ENCODE peak calls at places on chromosomes 3 and 15, in ten cellular contexts. One of them, this sample, is unnamed.

GRCh38 chr3:23576379-23576959 is 229.3 kb upstream of the UBE2E1 start:
- DNase-seq in Peyer's patch: no peak
- DNase-seq in lower leg skin: no peak
- DNase-seq in stomach: no peak
- DNase-seq in IMR-90: no peak
- DNase-seq in heart left ventricle: no peak
- DNase-seq in H1: no peak
- DNase-seq in body of pancreas: no peak
- DNase-seq in gastrocnemius medialis: no peak
- DNase-seq in A549: no peak
- DNase-seq in this sample: no peak

GRCh38 chr3:128483657-128484403 is 9.2 kb downstream of the GATA2 start:
- DNase-seq in Peyer's patch: no peak
- DNase-seq in lower leg skin: no peak
- DNase-seq in stomach: no peak
- DNase-seq in IMR-90: no peak
- DNase-seq in heart left ventricle: peak; percentile 16
- DNase-seq in H1: no peak
- DNase-seq in body of pancreas: no peak
- DNase-seq in gastrocnemius medialis: no peak
- DNase-seq in A549: no peak
- DNase-seq in this sample: no peak

GRCh38 chr15:85750319-85750806 is 44.4 kb downstream of the KLHL25 start:
- DNase-seq in Peyer's patch: peak; percentile 52
- DNase-seq in lower leg skin: peak; percentile 92
- DNase-seq in stomach: peak; percentile 27
- DNase-seq in IMR-90: peak; percentile 8
- DNase-seq in heart left ventricle: peak; percentile 85
- DNase-seq in H1: no peak
- DNase-seq in body of pancreas: peak; percentile 38
- DNase-seq in gastrocnemius medialis: peak; percentile 72
- DNase-seq in A549: no peak
- DNase-seq in this sample: peak; percentile 81

GRCh38 chr3:127462111-127462655 is 128.3 kb downstream of the TPRA1 start:
- DNase-seq in Peyer's patch: no peak
- DNase-seq in lower leg skin: no peak
- DNase-seq in stomach: no peak
- DNase-seq in IMR-90: no peak
- DNase-seq in heart left ventricle: no peak
- DNase-seq in H1: no peak
- DNase-seq in body of pancreas: no peak
- DNase-seq in gastrocnemius medialis: no peak
- DNase-seq in A549: no peak
- DNase-seq in this sample: no peak

GRCh38 chr15:73983211-73983727 is 8.8 kb downstream of the STOML1 start:
- DNase-seq in Peyer's patch: peak; percentile 51
- DNase-seq in lower leg skin: peak; percentile 91
- DNase-seq in stomach: no peak
- DNase-seq in IMR-90: peak; percentile 77
- DNase-seq in heart left ventricle: peak; percentile 76
- DNase-seq in H1: no peak
- DNase-seq in body of pancreas: no peak
- DNase-seq in gastrocnemius medialis: peak; percentile 62
- DNase-seq in A549: no peak
- DNase-seq in this sample: peak; percentile 76

GRCh38 chr15:31372635-31373091 is 46.0 kb downstream of the KLF13 start:
- DNase-seq in Peyer's patch: no peak
- DNase-seq in lower leg skin: peak; percentile 94
- DNase-seq in stomach: no peak
- DNase-seq in IMR-90: peak; percentile 74
- DNase-seq in heart left ventricle: peak; percentile 89
- DNase-seq in H1: peak; percentile 69
- DNase-seq in body of pancreas: peak; percentile 53
- DNase-seq in gastrocnemius medialis: peak; percentile 86
- DNase-seq in A549: no peak
- DNase-seq in this sample: peak; percentile 44

GRCh38 chr15:62601779-62602540 is 436.9 kb upstream of the C2CD4B start:
- DNase-seq in Peyer's patch: no peak
- DNase-seq in lower leg skin: no peak
- DNase-seq in stomach: no peak
- DNase-seq in IMR-90: peak; percentile 43
- DNase-seq in heart left ventricle: no peak
- DNase-seq in H1: no peak
- DNase-seq in body of pancreas: no peak
- DNase-seq in gastrocnemius medialis: no peak
- DNase-seq in A549: peak; percentile 21
- DNase-seq in this sample: no peak

GRCh38 chr3:129425619-129426018 is 2.8 kb downstream of the EFCAB12 start:
- DNase-seq in Peyer's patch: no peak
- DNase-seq in lower leg skin: no peak
- DNase-seq in stomach: no peak
- DNase-seq in IMR-90: no peak
- DNase-seq in heart left ventricle: no peak
- DNase-seq in H1: no peak
- DNase-seq in body of pancreas: no peak
- DNase-seq in gastrocnemius medialis: no peak
- DNase-seq in A549: no peak
- DNase-seq in this sample: no peak

GRCh38 chr3:16658004-16658932 is 53.0 kb upstream of the DAZL start:
- DNase-seq in Peyer's patch: no peak
- DNase-seq in lower leg skin: no peak
- DNase-seq in stomach: no peak
- DNase-seq in IMR-90: no peak
- DNase-seq in heart left ventricle: peak; percentile 29
- DNase-seq in H1: no peak
- DNase-seq in body of pancreas: no peak
- DNase-seq in gastrocnemius medialis: no peak
- DNase-seq in A549: no peak
- DNase-seq in this sample: no peak

GRCh38 chr3:46970391-46971091 is 6.0 kb downstream of the CCDC12 start:
- DNase-seq in Peyer's patch: no peak
- DNase-seq in lower leg skin: peak; percentile 62
- DNase-seq in stomach: peak; percentile 40
- DNase-seq in IMR-90: no peak
- DNase-seq in heart left ventricle: peak; percentile 71
- DNase-seq in H1: no peak
- DNase-seq in body of pancreas: peak; percentile 75
- DNase-seq in gastrocnemius medialis: peak; percentile 68
- DNase-seq in A549: no peak
- DNase-seq in this sample: no peak

GRCh38 chr3:99330281-99330680 is 308.1 kb upstream of the COL8A1 start:
- DNase-seq in Peyer's patch: no peak
- DNase-seq in lower leg skin: no peak
- DNase-seq in stomach: no peak
- DNase-seq in IMR-90: peak; percentile 34
- DNase-seq in heart left ventricle: no peak
- DNase-seq in H1: no peak
- DNase-seq in body of pancreas: no peak
- DNase-seq in gastrocnemius medialis: no peak
- DNase-seq in A549: no peak
- DNase-seq in this sample: no peak

DNA sequence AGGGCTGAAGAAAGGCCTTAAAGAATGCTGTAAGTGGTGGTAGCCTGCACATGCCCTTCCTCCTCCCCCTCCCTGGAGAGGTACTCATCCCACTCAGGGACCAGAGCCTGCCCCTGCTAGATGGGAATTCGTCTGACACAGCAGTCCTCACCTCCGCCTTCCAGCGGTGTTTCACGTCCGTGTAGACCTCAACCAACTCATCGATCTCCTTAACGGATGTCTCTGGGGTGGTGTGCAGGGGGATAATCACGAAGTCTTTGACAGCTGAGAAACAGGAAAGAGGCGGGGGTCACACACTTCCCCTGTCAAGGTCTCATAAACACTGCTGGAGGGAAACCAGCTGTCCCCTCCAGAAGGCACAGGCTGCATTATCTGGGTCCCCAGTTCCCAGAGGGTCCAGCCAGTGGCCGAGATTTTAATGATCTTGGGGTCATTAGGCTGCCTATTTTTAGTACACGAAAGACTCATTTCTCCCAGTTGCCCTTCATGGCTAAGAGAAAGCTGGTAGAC is 9.9 kb downstream of the DNASE1L3 start:
- DNase-seq in Peyer's patch: no peak
- DNase-seq in lower leg skin: no peak
- DNase-seq in stomach: no peak
- DNase-seq in IMR-90: no peak
- DNase-seq in heart left ventricle: peak; percentile 19
- DNase-seq in H1: no peak
- DNase-seq in body of pancreas: no peak
- DNase-seq in gastrocnemius medialis: no peak
- DNase-seq in A549: no peak
- DNase-seq in this sample: no peak
- TF ChIP-seq CTCF in Peyer's patch: no peak
- TF ChIP-seq CTCF in lower leg skin: no peak
- TF ChIP-seq CTCF in stomach: no peak
- TF ChIP-seq CTCF in IMR-90: no peak
- TF ChIP-seq CTCF in heart left ventricle: no peak
- TF ChIP-seq CTCF in H1: no peak
- TF ChIP-seq CTCF in body of pancreas: no peak
- TF ChIP-seq CTCF in gastrocnemius medialis: no peak
- TF ChIP-seq CTCF in A549: no peak
- TF ChIP-seq CTCF in this sample: no peak

GRCh38 chr3:42873216-42873982 is 2.3 kb downstream of the CYP8B1 start:
- DNase-seq in Peyer's patch: no peak
- DNase-seq in lower leg skin: peak; percentile 54
- DNase-seq in stomach: no peak
- DNase-seq in IMR-90: no peak
- DNase-seq in heart left ventricle: no peak
- DNase-seq in H1: no peak
- DNase-seq in body of pancreas: no peak
- DNase-seq in gastrocnemius medialis: no peak
- DNase-seq in A549: no peak
- DNase-seq in this sample: no peak
- TF ChIP-seq POLR2A in Peyer's patch: no peak
- TF ChIP-seq POLR2A in lower leg skin: no peak
- TF ChIP-seq POLR2A in stomach: no peak
- TF ChIP-seq POLR2A in IMR-90: no peak
- TF ChIP-seq POLR2A in heart left ventricle: no peak
- TF ChIP-seq POLR2A in H1: no peak
- TF ChIP-seq POLR2A in body of pancreas: no peak
- TF ChIP-seq POLR2A in gastrocnemius medialis: no peak
- TF ChIP-seq POLR2A in A549: no peak
- TF ChIP-seq POLR2A in this sample: no peak

GRCh38 chr3:173221010-173221409 is 80.0 kb upstream of the SPATA16 start:
- DNase-seq in Peyer's patch: no peak
- DNase-seq in lower leg skin: no peak
- DNase-seq in stomach: no peak
- DNase-seq in IMR-90: no peak
- DNase-seq in heart left ventricle: no peak
- DNase-seq in H1: no peak
- DNase-seq in body of pancreas: no peak
- DNase-seq in gastrocnemius medialis: no peak
- DNase-seq in A549: peak; percentile 4
- DNase-seq in this sample: no peak
- TF ChIP-seq CTCF in Peyer's patch: no peak
- TF ChIP-seq CTCF in lower leg skin: no peak
- TF ChIP-seq CTCF in stomach: no peak
- TF ChIP-seq CTCF in IMR-90: peak; percentile 39
- TF ChIP-seq CTCF in heart left ventricle: no peak
- TF ChIP-seq CTCF in H1: peak; percentile 51
- TF ChIP-seq CTCF in body of pancreas: no peak
- TF ChIP-seq CTCF in gastrocnemius medialis: no peak
- TF ChIP-seq CTCF in A549: peak; percentile 32
- TF ChIP-seq CTCF in this sample: no peak

GRCh38 chr3:49723301-49723630 is 485 bp downstream of the GMPPB start:
- DNase-seq in Peyer's patch: peak; percentile 90
- DNase-seq in lower leg skin: peak; percentile 93
- DNase-seq in stomach: peak; percentile 84
- DNase-seq in IMR-90: peak; percentile 37
- DNase-seq in heart left ventricle: peak; percentile 69
- DNase-seq in H1: no peak
- DNase-seq in body of pancreas: peak; percentile 84
- DNase-seq in gastrocnemius medialis: peak; percentile 81
- DNase-seq in A549: no peak
- DNase-seq in this sample: peak; percentile 58
- TF ChIP-seq POLR2A in Peyer's patch: peak; percentile 40
- TF ChIP-seq POLR2A in lower leg skin: no peak
- TF ChIP-seq POLR2A in stomach: no peak
- TF ChIP-seq POLR2A in IMR-90: no peak
- TF ChIP-seq POLR2A in heart left ventricle: no peak
- TF ChIP-seq POLR2A in H1: no peak
- TF ChIP-seq POLR2A in body of pancreas: no peak
- TF ChIP-seq POLR2A in gastrocnemius medialis: no peak
- TF ChIP-seq POLR2A in A549: no peak
- TF ChIP-seq POLR2A in this sample: no peak

GRCh38 chr3:142861926-142862325 is 27.0 kb downstream of the PCOLCE2 start:
- DNase-seq in Peyer's patch: no peak
- DNase-seq in lower leg skin: no peak
- DNase-seq in stomach: no peak
- DNase-seq in IMR-90: no peak
- DNase-seq in heart left ventricle: no peak
- DNase-seq in H1: no peak
- DNase-seq in body of pancreas: no peak
- DNase-seq in gastrocnemius medialis: no peak
- DNase-seq in A549: no peak
- DNase-seq in this sample: no peak

GRCh38 chr3:142858043-142858442 is 30.8 kb downstream of the PCOLCE2 start:
- DNase-seq in Peyer's patch: no peak
- DNase-seq in lower leg skin: no peak
- DNase-seq in stomach: no peak
- DNase-seq in IMR-90: no peak
- DNase-seq in heart left ventricle: no peak
- DNase-seq in H1: no peak
- DNase-seq in body of pancreas: no peak
- DNase-seq in gastrocnemius medialis: no peak
- DNase-seq in A549: no peak
- DNase-seq in this sample: no peak

GRCh38 chr3:142852009-142852408 is 36.9 kb downstream of the PCOLCE2 start:
- DNase-seq in Peyer's patch: no peak
- DNase-seq in lower leg skin: no peak
- DNase-seq in stomach: no peak
- DNase-seq in IMR-90: no peak
- DNase-seq in heart left ventricle: no peak
- DNase-seq in H1: no peak
- DNase-seq in body of pancreas: no peak
- DNase-seq in gastrocnemius medialis: no peak
- DNase-seq in A549: no peak
- DNase-seq in this sample: no peak

GRCh38 chr3:142853270-142854163 is 35.4 kb downstream of the PCOLCE2 start:
- DNase-seq in Peyer's patch: no peak
- DNase-seq in lower leg skin: no peak
- DNase-seq in stomach: peak; percentile 32
- DNase-seq in IMR-90: peak; percentile 21
- DNase-seq in heart left ventricle: peak; percentile 78
- DNase-seq in H1: no peak
- DNase-seq in body of pancreas: no peak
- DNase-seq in gastrocnemius medialis: no peak
- DNase-seq in A549: peak; percentile 51
- DNase-seq in this sample: no peak

GRCh38 chr3:142857056-142857455 is 31.8 kb downstream of the PCOLCE2 start:
- DNase-seq in Peyer's patch: no peak
- DNase-seq in lower leg skin: no peak
- DNase-seq in stomach: peak; percentile 58
- DNase-seq in IMR-90: no peak
- DNase-seq in heart left ventricle: peak; percentile 83
- DNase-seq in H1: no peak
- DNase-seq in body of pancreas: peak; percentile 70
- DNase-seq in gastrocnemius medialis: peak; percentile 71
- DNase-seq in A549: peak; percentile 72
- DNase-seq in this sample: no peak
- TF ChIP-seq CTCF in Peyer's patch: no peak
- TF ChIP-seq CTCF in lower leg skin: no peak
- TF ChIP-seq CTCF in stomach: no peak
- TF ChIP-seq CTCF in IMR-90: no peak
- TF ChIP-seq CTCF in heart left ventricle: peak; percentile 41
- TF ChIP-seq CTCF in H1: peak; percentile 84
- TF ChIP-seq CTCF in body of pancreas: peak; percentile 79
- TF ChIP-seq CTCF in gastrocnemius medialis: no peak
- TF ChIP-seq CTCF in A549: peak; percentile 34
- TF ChIP-seq CTCF in this sample: no peak